ENCODE peak calls at places on chromosomes 16 and 17, in four cellular contexts. M, Y, P and H are unnamed samples.

GRCh38 chr16:17302213-17302612 is 168.5 kb downstream of the XYLT1 start:
- DNase-seq in M (no peak), P (no peak), Y (no peak), H (no peak)

GRCh38 chr17:15154618-15155017 is 110.5 kb downstream of the PMP22 start:
- DNase-seq in M (no peak), Y (no peak), P (no peak), H (no peak)

GRCh38 chr17:4584125-4584834 is at the start of gene SMTNL2:
- DNase-seq in M (peak), Y (no peak), P (no peak), H (no peak)

GRCh38 chr16:69467531-69468204 is 43.2 kb downstream of the CYB5B start:
- DNase-seq in M (no peak), P (peak), Y (no peak), H (no peak)

GRCh38 chr16:67933805-67934204 is 2.1 kb upstream of the CTRL start:
- DNase-seq in M (no peak), Y (no peak), P (no peak), H (no peak)

GRCh38 chr16:68762996-68763756 is 26.1 kb downstream of the CDH1 start:
- DNase-seq in P (no peak), Y (no peak), M (peak), H (no peak)

GRCh38 chr17:48907713-48908046 is 527 bp upstream of the UBE2Z start:
- DNase-seq in M (no peak), Y (no peak), P (no peak), H (no peak)

GRCh38 chr17:63514974-63515373 is 8.2 kb upstream of the KCNH6 start:
- DNase-seq in M (no peak), P (no peak), Y (no peak), H (no peak)

GRCh38 chr16:6957676-6958075 is 375.0 kb upstream of the RBFOX1 start:
- DNase-seq in P (no peak), M (no peak), Y (no peak), H (no peak)

GRCh38 chr17:78898947-78899346 is 4.1 kb downstream of the CEP295NL start:
- DNase-seq in M (no peak), P (no peak), Y (no peak), H (no peak)

GRCh38 chr16:66842765-66843164 is 1.4 kb upstream of the CA7 start:
- DNase-seq in P (no peak), Y (no peak), M (no peak), H (no peak)

GRCh38 chr16:30473231-30474061 is 904 bp downstream of the ITGAL start:
- DNase-seq in Y (no peak), P (no peak), M (no peak), H (no peak)

GRCh38 chr16:12027091-12027490 is 50.6 kb downstream of the SNX29 start:
- DNase-seq in Y (no peak), P (no peak), M (no peak), H (no peak)

GRCh38 chr17:50274142-50274944 is at the start of gene TMEM92:
- DNase-seq in M (peak), P (no peak), Y (peak), H (no peak)

GRCh38 chr16:67392301-67393059 is 818 bp downstream of the TPPP3 start:
- DNase-seq in M (no peak), Y (no peak), P (no peak), H (no peak)

GRCh38 chr16:59758848-59759247 is 1024.7 kb upstream of the GOT2 start:
- DNase-seq in Y (no peak), P (no peak), M (no peak), H (no peak)

GRCh38 chr16:75250809-75251279 is 580 bp downstream of the BCAR1 start:
- DNase-seq in P (peak), Y (peak), M (no peak), H (no peak)

GRCh38 chr16:23948949-23949392 is 113.2 kb downstream of the PRKCB start:
- DNase-seq in M (no peak), Y (no peak), P (no peak), H (no peak)
- TF ChIP-seq ETV6 in M (no peak), Y (no peak), P (no peak), H (no peak)

GRCh38 chr17:41775394-41776226 is 10.9 kb downstream of the JUP start:
- DNase-seq in M (peak), P (no peak), Y (no peak), H (no peak)
- TF ChIP-seq ETV6 in M (peak), P (no peak), Y (no peak), H (no peak)

GRCh38 chr16:72620348-72620747 is 427.6 kb downstream of the ZFHX3 start:
- DNase-seq in P (no peak), Y (no peak), M (no peak), H (no peak)

GRCh38 chr16:72621651-72622050 is 426.3 kb downstream of the ZFHX3 start:
- DNase-seq in Y (no peak), P (no peak), M (no peak), H (no peak)

GRCh38 chr16:72626623-72627022 is 421.3 kb downstream of the ZFHX3 start:
- DNase-seq in M (no peak), P (no peak), Y (no peak), H (no peak)

DNA sequence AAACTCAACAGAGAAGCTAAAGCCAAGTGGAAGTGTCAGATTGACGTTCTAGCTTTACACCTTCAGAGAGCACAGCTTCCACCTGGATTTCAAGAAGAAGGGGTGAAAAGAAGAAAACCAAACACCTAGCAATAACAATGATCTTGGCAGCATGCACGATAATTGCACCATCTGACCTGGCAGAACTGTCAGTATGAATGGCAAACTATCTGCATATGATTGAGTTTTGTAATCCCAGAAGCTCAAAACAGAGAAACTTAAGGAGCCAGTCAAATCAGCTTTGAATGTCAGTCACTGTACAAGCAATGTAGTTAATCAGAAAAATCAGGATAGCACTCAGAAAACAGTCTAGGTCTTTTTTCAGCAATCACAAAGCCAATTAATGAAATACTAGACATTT is 427.1 kb downstream of the ZFHX3 start:
- DNase-seq in M (no peak), Y (no peak), P (no peak), H (no peak)
- TF ChIP-seq ETV6 in M (no peak), Y (no peak), P (no peak), H (no peak)

DNA sequence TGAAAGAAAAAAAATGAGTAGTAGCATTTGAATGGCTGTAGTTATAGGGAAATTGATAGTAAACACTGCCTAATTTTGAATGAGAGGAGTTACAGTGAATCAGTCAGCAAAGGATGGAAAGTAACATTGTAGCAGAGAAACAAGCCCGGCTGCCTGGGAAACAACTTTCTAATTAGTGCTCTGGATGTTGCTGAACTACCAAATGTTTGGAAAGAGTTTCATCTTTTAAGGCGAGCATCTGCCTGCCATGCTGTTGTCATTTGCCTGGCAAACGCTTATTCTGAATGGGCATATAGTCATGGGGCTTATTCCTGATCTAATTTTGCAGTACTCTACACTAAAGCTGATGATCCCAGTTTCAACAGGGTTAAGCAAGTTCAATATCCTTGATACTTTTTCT is 138.6 kb downstream of the CDH11 start:
- DNase-seq in M (no peak), P (no peak), Y (no peak), H (no peak)
- TF ChIP-seq ETV6 in M (no peak), P (no peak), Y (no peak), H (no peak)